ENCODE peak calls at places on chromosomes 6 and 20, in ten cellular contexts. C, F, G, T, U, K, E, Z, O and X are unnamed samples.

GRCh38 chr20:43534016-43534415 is 24.8 kb upstream of the SGK2 start:
- DNase-seq in C (no peak), F (no peak), G (no peak), T (no peak), U (no peak), K (no peak), E (no peak), Z (no peak), O (no peak), X (no peak)

GRCh38 chr20:7665311-7665863 is 274.9 kb downstream of the HAO1 start:
- DNase-seq in C (no peak), F (no peak), G (no peak), T (no peak), U (no peak), K (no peak), E (no peak), Z (no peak), O (no peak), X (no peak)

GRCh38 chr6:45577836-45578504 is 200.2 kb upstream of the SUPT3H start:
- DNase-seq in C (no peak), F (no peak), G (no peak), T (peak; percentile 34), U (no peak), K (no peak), E (no peak), Z (no peak), O (no peak), X (no peak)

GRCh38 chr20:49893242-49894072 is 21.9 kb downstream of the SPATA2 start:
- DNase-seq in C (no peak), F (no peak), G (no peak), T (peak; percentile 30), U (no peak), K (no peak), E (no peak), Z (no peak), O (no peak), X (no peak)

GRCh38 chr6:136244061-136244616 is 6.0 kb downstream of the MTFR2 start:
- DNase-seq in C (no peak), F (no peak), G (no peak), T (no peak), U (no peak), K (no peak), E (no peak), Z (no peak), O (no peak), X (no peak)

GRCh38 chr6:103672169-103672568 is 1187.5 kb downstream of the HACE1 start:
- DNase-seq in C (no peak), F (no peak), G (no peak), T (no peak), U (no peak), K (no peak), E (no peak), Z (no peak), O (no peak), X (no peak)

GRCh38 chr20:39986231-39986904 is 702.7 kb downstream of the MAFB start:
- DNase-seq in C (no peak), F (no peak), G (peak; percentile 71), T (peak; percentile 1), U (peak; percentile 64), K (peak; percentile 90), E (peak; percentile 49), Z (peak; percentile 16), O (no peak), X (peak; percentile 70)

GRCh38 chr6:161444464-161444863 is 170.6 kb upstream of the AGPAT4 start:
- DNase-seq in C (no peak), F (no peak), G (peak; percentile 71), T (peak; percentile 29), U (no peak), K (peak; percentile 73), E (no peak), Z (peak; percentile 65), O (no peak), X (peak; percentile 81)

GRCh38 chr6:159038914-159039884 is 5.6 kb downstream of the TAGAP start:
- DNase-seq in C (peak; percentile 86), F (no peak), G (no peak), T (peak; percentile 8), U (no peak), K (no peak), E (no peak), Z (no peak), O (peak; percentile 70), X (no peak)

GRCh38 chr6:71420693-71421328 is 132.2 kb downstream of the OGFRL1 start:
- DNase-seq in C (no peak), F (no peak), G (peak; percentile 98), T (peak; percentile 97), U (peak; percentile 96), K (peak; percentile 97), E (peak; percentile 98), Z (peak; percentile 96), O (peak; percentile 98), X (peak; percentile 98)

DNA sequence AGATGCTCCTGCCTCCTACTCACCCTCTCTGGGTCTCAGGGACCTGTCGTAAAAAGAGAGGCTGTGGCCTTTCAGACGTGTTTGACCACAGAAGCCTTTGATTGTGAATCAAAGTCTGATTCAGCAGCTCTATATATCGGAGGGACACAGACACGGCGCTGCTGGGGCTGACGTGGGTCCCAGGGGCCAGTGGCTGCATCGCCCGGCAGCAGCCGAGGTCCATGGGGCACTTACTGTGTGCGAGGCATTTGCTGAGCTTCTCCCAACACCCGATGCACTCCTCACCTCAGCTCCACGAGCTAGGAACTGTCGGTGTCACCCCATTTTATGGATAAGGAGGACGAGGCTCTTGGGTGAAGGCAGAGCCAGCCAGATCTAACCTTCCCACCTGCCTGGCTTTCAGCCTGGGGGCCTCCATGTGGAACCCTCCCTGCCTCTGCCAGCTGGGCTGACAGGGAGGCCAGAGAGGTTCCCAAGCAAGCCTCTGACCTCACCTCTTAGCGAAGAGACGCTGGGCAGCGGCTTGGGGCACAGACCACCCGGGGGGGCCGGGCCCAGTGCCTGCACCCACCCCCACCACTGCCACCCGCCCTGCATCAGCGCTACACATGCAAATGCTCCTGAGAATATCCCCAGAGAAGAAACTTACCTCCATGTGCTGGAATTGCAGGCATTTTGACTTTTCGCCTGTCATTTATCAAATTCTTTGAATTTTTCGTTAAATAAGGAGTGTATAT is 19.9 kb downstream of the PMEPA1 start:
- DNase-seq in C (no peak), F (no peak), G (no peak), T (no peak), U (no peak), K (no peak), E (no peak), Z (no peak), O (no peak), X (no peak)
- H3K4me1 ChIP-seq in C (no peaks in the 10 kb centered on the region), F (no peaks in the 10 kb centered on the region), G (peaks cover 15% of the 10 kb centered on the region), T (peaks cover 17% of the 10 kb centered on the region), U (peaks cover 88% of the 10 kb centered on the region), K (peaks cover 41% of the 10 kb centered on the region), E (peaks cover 89% of the 10 kb centered on the region), Z (peaks cover 4% of the 10 kb centered on the region), O (peaks cover 90% of the 10 kb centered on the region), X (peaks cover 3% of the 10 kb centered on the region)

DNA sequence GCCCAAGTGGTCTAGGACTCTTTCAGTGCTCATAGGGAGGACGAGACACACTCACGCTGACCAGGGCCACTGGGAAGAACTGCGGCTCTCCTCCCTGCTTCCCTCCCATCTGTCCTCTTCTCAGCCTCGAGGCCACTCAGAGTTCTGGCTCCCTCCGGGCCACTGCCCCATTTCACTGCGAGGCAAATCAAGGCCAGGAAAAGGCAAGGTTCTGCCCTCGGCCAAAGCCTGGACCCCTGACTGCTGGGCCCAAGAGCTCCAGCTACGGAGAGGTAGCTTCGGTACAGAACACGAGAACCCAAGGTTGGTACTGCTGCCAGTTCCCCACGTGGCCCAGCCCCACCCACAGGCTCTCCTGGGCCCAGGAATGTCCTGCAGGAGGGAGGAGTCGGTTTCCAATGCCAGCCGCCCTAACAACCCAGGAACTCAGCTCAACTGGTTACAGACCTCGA is 14.7 kb downstream of the PI16 start:
- DNase-seq in C (no peak), F (no peak), G (no peak), T (no peak), U (no peak), K (no peak), E (no peak), Z (no peak), O (no peak), X (no peak)
- H3K36me3 ChIP-seq in C (peaks cover 37% of the 10 kb centered on the region), F (peaks cover 60% of the 10 kb centered on the region), G (peaks cover 78% of the 10 kb centered on the region), T (peaks cover 35% of the 10 kb centered on the region), U (peaks cover 75% of the 10 kb centered on the region), K (peaks cover 14% of the 10 kb centered on the region), E (peaks cover 78% of the 10 kb centered on the region), Z (peaks cover 18% of the 10 kb centered on the region), O (peaks cover 80% of the 10 kb centered on the region), X (peaks cover 18% of the 10 kb centered on the region)

GRCh38 chr6:79330723-79331122 is 96.2 kb upstream of the HMGN3 start:
- DNase-seq in C (no peak), F (no peak), G (no peak), T (no peak), U (no peak), K (no peak), E (no peak), Z (no peak), O (no peak), X (no peak)
- H3K27me3 ChIP-seq in C (no peaks in the 10 kb centered on the region), F (no peaks in the 10 kb centered on the region), G (no peaks in the 10 kb centered on the region), T (no peaks in the 10 kb centered on the region), U (no peaks in the 10 kb centered on the region), K (no peaks in the 10 kb centered on the region), E (no peaks in the 10 kb centered on the region), Z (no peaks in the 10 kb centered on the region), O (no peaks in the 10 kb centered on the region), X (no peaks in the 10 kb centered on the region)

GRCh38 chr20:47353224-47353696 is 3.2 kb downstream of the ZMYND8 start:
- DNase-seq in C (no peak), F (no peak), G (no peak), T (no peak), U (no peak), K (no peak), E (no peak), Z (no peak), O (no peak), X (no peak)

GRCh38 chr20:47350181-47350550 is 6.3 kb downstream of the ZMYND8 start:
- DNase-seq in C (no peak), F (no peak), G (no peak), T (no peak), U (no peak), K (no peak), E (no peak), Z (no peak), O (no peak), X (no peak)

GRCh38 chr20:47352332-47353223 is 3.9 kb downstream of the ZMYND8 start:
- DNase-seq in C (no peak), F (no peak), G (peak; percentile 73), T (peak; percentile 73), U (peak; percentile 59), K (no peak), E (peak; percentile 43), Z (peak; percentile 86), O (no peak), X (no peak)

GRCh38 chr20:47350691-47351545 is 5.6 kb downstream of the ZMYND8 start:
- DNase-seq in C (no peak), F (no peak), G (no peak), T (no peak), U (no peak), K (no peak), E (no peak), Z (no peak), O (no peak), X (no peak)

DNA sequence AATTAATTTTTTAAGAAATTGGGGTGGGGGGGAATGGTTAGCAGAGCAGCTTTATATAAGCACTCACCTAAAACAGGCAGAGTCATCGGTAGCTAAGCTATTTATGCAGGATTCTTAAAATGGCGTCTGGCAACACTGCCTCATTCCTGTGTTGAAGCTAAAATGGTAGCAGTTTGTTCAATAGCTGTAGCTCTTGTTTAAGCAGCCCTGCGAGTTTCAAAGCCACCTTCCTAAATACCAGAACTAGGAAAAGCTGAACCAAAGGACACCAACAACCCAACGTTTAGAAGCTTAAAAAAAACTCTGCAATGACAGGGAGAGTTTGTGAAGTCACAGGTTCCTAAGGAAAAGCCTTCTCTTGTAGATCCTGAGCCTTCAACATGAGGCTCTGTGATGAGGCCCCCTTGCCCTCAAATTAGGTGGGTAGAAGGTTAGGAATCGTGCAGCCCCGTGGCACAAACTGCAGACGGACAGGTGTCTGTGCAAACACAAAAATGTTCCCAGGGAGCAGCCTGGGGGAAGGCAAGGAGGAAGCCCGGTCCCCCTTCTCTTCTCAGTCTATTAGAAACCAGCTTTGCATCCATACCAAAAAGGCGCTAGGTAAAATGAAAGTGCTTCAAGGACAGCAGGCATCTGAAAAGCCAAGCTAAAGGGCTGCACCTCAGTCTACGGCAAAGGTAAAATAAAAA is 4.7 kb downstream of the ZMYND8 start:
- DNase-seq in C (no peak), F (no peak), G (peak; percentile 67), T (no peak), U (no peak), K (no peak), E (no peak), Z (no peak), O (no peak), X (no peak)
- H3K4me1 ChIP-seq in C (peaks cover 23% of the 10 kb centered on the region), F (peaks cover 93% of the 10 kb centered on the region), G (peaks cover 43% of the 10 kb centered on the region), T (peaks cover 95% of the 10 kb centered on the region), U (peaks cover 100% of the 10 kb centered on the region), K (peaks cover 89% of the 10 kb centered on the region), E (peaks cover 98% of the 10 kb centered on the region), Z (peaks cover 86% of the 10 kb centered on the region), O (peaks cover 100% of the 10 kb centered on the region), X (peaks cover 9% of the 10 kb centered on the region)